ENCODE peak calls at places on chromosomes 5 and 9, in nine cellular contexts. B, G, S, W, D, H, T, J and V are unnamed samples.

GRCh38 chr5:14413331-14413750 is 168.3 kb upstream of the OTULINL start:
- DNase-seq in B (no peak), G (no peak), S (no peak), W (no peak), D (no peak), H (no peak), T (peak), J (no peak), V (peak)

GRCh38 chr5:33309076-33309475 is 131.7 kb upstream of the TARS1 start:
- DNase-seq in B (no peak), G (peak), S (no peak), W (no peak), D (no peak), H (no peak), T (no peak), J (no peak), V (no peak)

GRCh38 chr5:6399978-6400910 is 21.9 kb upstream of the MED10 start:
- DNase-seq in B (peak), G (peak), S (peak), W (no peak), D (no peak), H (peak), T (peak), J (no peak), V (peak)

GRCh38 chr5:132770476-132771159 is 6.4 kb downstream of the SEPTIN8 start:
- DNase-seq in B (no peak), G (peak), S (no peak), W (no peak), D (peak), H (peak), T (no peak), J (no peak), V (no peak)

GRCh38 chr5:145975361-145976066 is 39.1 kb downstream of the SH3RF2 start:
- DNase-seq in B (peak), G (peak), S (peak), W (no peak), D (peak), H (peak), T (peak), J (no peak), V (peak)

GRCh38 chr5:117943120-117943519 is 1045.2 kb downstream of the DTWD2 start:
- DNase-seq in B (no peak), G (no peak), S (no peak), W (no peak), D (no peak), H (no peak), T (no peak), J (no peak), V (no peak)

GRCh38 chr5:73039082-73039481 is 81.3 kb upstream of the TMEM171 start:
- DNase-seq in B (no peak), G (peak), S (no peak), W (no peak), D (no peak), H (no peak), T (peak), J (no peak), V (no peak)

GRCh38 chr9:98383758-98384157 is 128.3 kb upstream of the TBC1D2 start:
- DNase-seq in B (no peak), G (peak), S (no peak), W (no peak), D (peak), H (peak), T (no peak), J (no peak), V (no peak)

GRCh38 chr5:157952374-157952685 is 93.4 kb upstream of the CLINT1 start:
- DNase-seq in B (no peak), G (no peak), S (no peak), W (no peak), D (no peak), H (no peak), T (peak), J (no peak), V (no peak)

GRCh38 chr5:178236126-178236525 is 3.5 kb upstream of the PHYKPL start:
- DNase-seq in B (no peak), G (no peak), S (no peak), W (no peak), D (no peak), H (no peak), T (no peak), J (no peak), V (no peak)

GRCh38 chr5:1041225-1042186 is 32.9 kb downstream of the NKD2 start:
- DNase-seq in B (no peak), G (no peak), S (no peak), W (no peak), D (no peak), H (no peak), T (no peak), J (no peak), V (no peak)
- H3K4me3 ChIP-seq in B (no peak), G (no peak), S (no peak), W (no peak), D (no peak), H (no peak), T (no peak), J (no peak), V (no peak)

GRCh38 chr5:168017313-168017712 is 274.1 kb upstream of the WWC1 start:
- DNase-seq in B (no peak), G (no peak), S (no peak), W (no peak), D (no peak), H (no peak), T (no peak), J (no peak), V (no peak)
- TF ChIP-seq CTCF in B (no peak), G (no peak), S (no peak), W (no peak), D (no peak), H (no peak), T (no peak), J (no peak), V (no peak)

DNA sequence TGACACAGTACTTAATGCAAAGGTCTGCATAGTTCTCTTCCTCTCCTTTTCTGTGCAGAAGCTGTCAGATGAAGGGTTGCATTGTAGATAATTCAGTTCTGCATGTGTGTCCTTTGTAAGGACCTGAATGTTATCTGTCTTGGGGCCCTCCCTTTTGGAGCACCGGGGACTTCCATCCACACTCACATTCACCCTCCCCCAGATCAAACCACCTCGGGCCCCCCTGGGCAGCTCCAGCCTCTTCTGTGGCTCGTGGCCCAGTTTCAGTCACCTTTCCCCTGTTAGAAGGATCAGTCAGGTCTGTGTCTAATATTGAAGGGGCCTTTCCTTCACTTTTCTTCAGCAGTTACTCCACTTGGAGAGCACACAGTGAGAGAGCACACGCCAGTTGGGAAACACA is 11.0 kb downstream of the DMRT1 start:
- DNase-seq in B (no peak), G (no peak), S (no peak), W (no peak), D (no peak), H (no peak), T (no peak), J (no peak), V (no peak)
- H3K4me3 ChIP-seq in B (no peak), G (no peak), S (no peak), W (no peak), D (no peak), H (no peak), T (no peak), J (no peak), V (no peak)

GRCh38 chr9:93059960-93060591 is 1.6 kb downstream of the SUSD3 start:
- DNase-seq in B (no peak), G (no peak), S (no peak), W (no peak), D (peak), H (no peak), T (no peak), J (no peak), V (no peak)

GRCh38 chr9:93060746-93061259 is 2.3 kb downstream of the SUSD3 start:
- DNase-seq in B (no peak), G (peak), S (no peak), W (no peak), D (no peak), H (peak), T (peak), J (no peak), V (no peak)

GRCh38 chr9:93062364-93062763 is 3.9 kb downstream of the SUSD3 start:
- DNase-seq in B (no peak), G (no peak), S (no peak), W (no peak), D (no peak), H (no peak), T (no peak), J (no peak), V (no peak)

GRCh38 chr9:93061260-93061751 is 2.8 kb downstream of the SUSD3 start:
- DNase-seq in B (no peak), G (no peak), S (no peak), W (no peak), D (no peak), H (peak), T (no peak), J (no peak), V (no peak)

GRCh38 chr9:93061791-93062299 is 3.3 kb downstream of the SUSD3 start:
- DNase-seq in B (no peak), G (no peak), S (no peak), W (no peak), D (no peak), H (no peak), T (no peak), J (no peak), V (no peak)
- TF ChIP-seq CTCF in B (no peak), G (no peak), S (no peak), W (no peak), D (no peak), H (no peak), T (no peak), J (no peak), V (no peak)

DNA sequence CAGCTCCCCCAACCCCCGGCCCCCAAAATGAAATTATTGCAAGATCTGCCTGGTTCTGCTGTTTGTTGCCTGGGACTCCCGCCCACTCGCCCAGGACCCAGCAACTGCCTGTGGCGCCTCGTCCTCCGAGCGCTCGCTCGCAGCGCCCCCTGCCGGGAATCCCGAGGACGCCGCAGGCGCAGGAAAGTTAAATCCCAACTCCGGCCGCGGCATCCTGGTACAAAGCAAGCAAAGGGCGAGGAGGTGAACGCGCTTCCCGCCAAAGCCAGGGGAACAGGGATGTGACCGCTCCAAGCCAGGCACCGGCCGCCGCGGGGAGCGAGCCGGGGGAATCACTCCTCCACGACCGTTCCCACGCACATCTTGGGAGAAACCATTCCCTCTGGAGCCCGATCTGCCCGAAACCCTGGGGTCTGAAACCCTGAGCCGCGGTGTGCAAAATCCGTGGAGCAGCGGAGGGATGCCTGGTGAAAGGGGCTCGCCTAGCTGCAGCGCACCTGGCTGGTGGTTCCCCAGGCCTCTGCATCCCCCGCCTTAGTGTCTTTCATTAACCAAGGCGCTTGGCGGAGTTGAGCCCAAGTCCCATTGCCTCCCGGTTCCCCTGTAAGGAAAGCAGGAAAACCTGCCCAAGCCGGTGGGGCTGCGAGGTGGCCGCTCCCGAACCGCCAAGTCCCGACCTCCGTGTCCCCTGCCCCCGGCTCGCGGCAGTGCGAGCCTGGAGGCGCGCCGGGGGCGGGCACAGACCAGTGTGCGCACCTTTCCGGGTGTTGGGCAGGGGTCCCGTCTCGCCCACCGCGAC is 1.2 kb downstream of the SEMA5A start:
- DNase-seq in B (peak), G (peak), S (peak), W (peak), D (peak), H (peak), T (peak), J (peak), V (peak)
- H3K4me3 ChIP-seq in B (peak), G (peak), S (peak), W (peak), D (peak), H (peak), T (peak), J (peak), V (peak)

DNA sequence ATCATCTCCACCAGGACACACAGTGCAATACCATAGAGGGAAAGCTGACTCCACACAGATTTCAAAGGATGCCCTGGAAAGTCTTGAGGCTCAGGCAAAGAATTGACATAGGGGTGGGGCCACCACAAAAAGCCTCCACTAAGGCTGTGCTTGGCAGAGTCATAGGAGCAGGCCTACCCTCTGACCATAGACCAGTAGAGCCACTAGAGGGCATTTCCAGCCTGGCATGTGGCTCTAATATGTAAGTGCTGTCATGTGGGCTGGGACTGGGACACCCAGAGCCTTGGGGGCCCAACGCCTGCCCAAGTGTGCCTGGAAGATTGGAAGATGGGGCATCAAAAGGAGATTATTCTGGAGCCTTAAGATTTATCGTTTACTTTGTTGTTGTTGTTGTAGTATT is 726.0 kb downstream of the DNAH5 start:
- DNase-seq in B (no peak), G (peak), S (no peak), W (no peak), D (no peak), H (no peak), T (no peak), J (peak), V (no peak)
- TF ChIP-seq CTCF in B (peak), G (peak), S (no peak), W (no peak), D (peak), H (no peak), T (no peak), J (no peak), V (peak)